ENCODE peak calls at places on chromosomes 12 and 14, in seven cellular contexts. One of them, this sample, is unnamed.

GRCh38 chr14:94059998-94060397 is 21.0 kb downstream of the DDX24 start:
- DNase-seq in MCF 10A: no peak
- DNase-seq in pancreas: no peak
- DNase-seq in foreskin fibroblast: no peak
- DNase-seq in left lung: no peak
- DNase-seq in left ventricle myocardium inferior: no peak
- DNase-seq in tibial artery: no peak
- DNase-seq in this sample: no peak

GRCh38 chr12:99152337-99152736 is 495.2 kb upstream of the GARIN6 start:
- DNase-seq in MCF 10A: no peak
- DNase-seq in pancreas: no peak
- DNase-seq in foreskin fibroblast: no peak
- DNase-seq in left lung: no peak
- DNase-seq in left ventricle myocardium inferior: no peak
- DNase-seq in tibial artery: no peak
- DNase-seq in this sample: no peak

GRCh38 chr12:108484431-108484830 is 30.6 kb upstream of the FICD start:
- DNase-seq in MCF 10A: peak
- DNase-seq in pancreas: no peak
- DNase-seq in foreskin fibroblast: no peak
- DNase-seq in left lung: no peak
- DNase-seq in left ventricle myocardium inferior: no peak
- DNase-seq in tibial artery: no peak
- DNase-seq in this sample: no peak

GRCh38 chr14:99684356-99684952 is 356 bp downstream of the CYP46A1 start:
- DNase-seq in MCF 10A: no peak
- DNase-seq in pancreas: no peak
- DNase-seq in foreskin fibroblast: no peak
- DNase-seq in left lung: no peak
- DNase-seq in left ventricle myocardium inferior: no peak
- DNase-seq in tibial artery: no peak
- DNase-seq in this sample: no peak

GRCh38 chr12:18139989-18140596 is 50.1 kb upstream of the RERGL start:
- DNase-seq in MCF 10A: peak
- DNase-seq in pancreas: no peak
- DNase-seq in foreskin fibroblast: peak
- DNase-seq in left lung: no peak
- DNase-seq in left ventricle myocardium inferior: no peak
- DNase-seq in tibial artery: no peak
- DNase-seq in this sample: no peak

GRCh38 chr14:68372363-68372762 is 420.5 kb downstream of the ZFP36L1 start:
- DNase-seq in MCF 10A: no peak
- DNase-seq in pancreas: no peak
- DNase-seq in foreskin fibroblast: no peak
- DNase-seq in left lung: no peak
- DNase-seq in left ventricle myocardium inferior: no peak
- DNase-seq in tibial artery: no peak
- DNase-seq in this sample: no peak

GRCh38 chr14:103127861-103128598 is 4.8 kb downstream of the TNFAIP2 start:
- DNase-seq in MCF 10A: peak
- DNase-seq in pancreas: no peak
- DNase-seq in foreskin fibroblast: no peak
- DNase-seq in left lung: no peak
- DNase-seq in left ventricle myocardium inferior: no peak
- DNase-seq in tibial artery: no peak
- DNase-seq in this sample: no peak

GRCh38 chr12:2183556-2184541 is 131.1 kb downstream of the CACNA1C start:
- DNase-seq in MCF 10A: peak
- DNase-seq in pancreas: no peak
- DNase-seq in foreskin fibroblast: peak
- DNase-seq in left lung: no peak
- DNase-seq in left ventricle myocardium inferior: no peak
- DNase-seq in tibial artery: no peak
- DNase-seq in this sample: no peak

GRCh38 chr12:63882844-63883243 is 38.3 kb downstream of the SRGAP1 start:
- DNase-seq in MCF 10A: no peak
- DNase-seq in pancreas: peak
- DNase-seq in foreskin fibroblast: no peak
- DNase-seq in left lung: no peak
- DNase-seq in left ventricle myocardium inferior: peak
- DNase-seq in tibial artery: no peak
- DNase-seq in this sample: no peak

GRCh38 chr14:69519253-69519661 is 34.7 kb downstream of the PLEKHD1 start:
- DNase-seq in MCF 10A: no peak
- DNase-seq in pancreas: no peak
- DNase-seq in foreskin fibroblast: no peak
- DNase-seq in left lung: no peak
- DNase-seq in left ventricle myocardium inferior: no peak
- DNase-seq in tibial artery: no peak
- DNase-seq in this sample: no peak

GRCh38 chr12:7130791-7131501 is 775 bp downstream of the CLSTN3 start:
- DNase-seq in MCF 10A: no peak
- DNase-seq in pancreas: peak
- DNase-seq in foreskin fibroblast: no peak
- DNase-seq in left lung: peak
- DNase-seq in left ventricle myocardium inferior: peak
- DNase-seq in tibial artery: no peak
- DNase-seq in this sample: no peak

GRCh38 chr14:99247772-99248171 is 24.2 kb downstream of the BCL11B start:
- DNase-seq in MCF 10A: no peak
- DNase-seq in pancreas: no peak
- DNase-seq in foreskin fibroblast: no peak
- DNase-seq in left lung: no peak
- DNase-seq in left ventricle myocardium inferior: no peak
- DNase-seq in tibial artery: no peak
- DNase-seq in this sample: no peak

GRCh38 chr12:56137853-56138571 is 9.9 kb downstream of the ESYT1 start:
- DNase-seq in MCF 10A: no peak
- DNase-seq in pancreas: no peak
- DNase-seq in foreskin fibroblast: no peak
- DNase-seq in left lung: no peak
- DNase-seq in left ventricle myocardium inferior: no peak
- DNase-seq in tibial artery: no peak
- DNase-seq in this sample: no peak

GRCh38 chr12:50220357-50221061 is 53.3 kb upstream of the CERS5 start:
- DNase-seq in MCF 10A: peak
- DNase-seq in pancreas: no peak
- DNase-seq in foreskin fibroblast: peak
- DNase-seq in left lung: no peak
- DNase-seq in left ventricle myocardium inferior: no peak
- DNase-seq in tibial artery: no peak
- DNase-seq in this sample: no peak

GRCh38 chr12:28975564-28976340 is 173.3 kb upstream of the FAR2 start:
- DNase-seq in MCF 10A: no peak
- DNase-seq in pancreas: no peak
- DNase-seq in foreskin fibroblast: no peak
- DNase-seq in left lung: no peak
- DNase-seq in left ventricle myocardium inferior: no peak
- DNase-seq in tibial artery: no peak
- DNase-seq in this sample: no peak

GRCh38 chr14:105529506-105530445 is 3.4 kb downstream of the TMEM121 start:
- DNase-seq in MCF 10A: no peak
- DNase-seq in pancreas: no peak
- DNase-seq in foreskin fibroblast: no peak
- DNase-seq in left lung: no peak
- DNase-seq in left ventricle myocardium inferior: no peak
- DNase-seq in tibial artery: no peak
- DNase-seq in this sample: no peak

GRCh38 chr12:109951136-109951535 is 45.0 kb downstream of the GIT2 start:
- DNase-seq in MCF 10A: peak
- DNase-seq in pancreas: no peak
- DNase-seq in foreskin fibroblast: peak
- DNase-seq in left lung: no peak
- DNase-seq in left ventricle myocardium inferior: no peak
- DNase-seq in tibial artery: no peak
- DNase-seq in this sample: no peak

GRCh38 chr12:3490848-3491382 is at the start of gene PRMT8:
- DNase-seq in MCF 10A: no peak
- DNase-seq in pancreas: no peak
- DNase-seq in foreskin fibroblast: peak
- DNase-seq in left lung: no peak
- DNase-seq in left ventricle myocardium inferior: no peak
- DNase-seq in tibial artery: no peak
- DNase-seq in this sample: no peak

GRCh38 chr14:102590667-102591099 is 1.8 kb upstream of the RCOR1 start:
- DNase-seq in MCF 10A: peak
- DNase-seq in pancreas: peak
- DNase-seq in foreskin fibroblast: peak
- DNase-seq in left lung: peak
- DNase-seq in left ventricle myocardium inferior: no peak
- DNase-seq in tibial artery: peak
- DNase-seq in this sample: no peak

GRCh38 chr14:65704850-65705249 is 292.3 kb downstream of the FUT8 start:
- DNase-seq in MCF 10A: no peak
- DNase-seq in pancreas: no peak
- DNase-seq in foreskin fibroblast: no peak
- DNase-seq in left lung: no peak
- DNase-seq in left ventricle myocardium inferior: no peak
- DNase-seq in tibial artery: no peak
- DNase-seq in this sample: no peak

GRCh38 chr14:94213021-94213420 is 38.9 kb downstream of the PPP4R4 start:
- DNase-seq in MCF 10A: peak
- DNase-seq in pancreas: no peak
- DNase-seq in foreskin fibroblast: peak
- DNase-seq in left lung: no peak
- DNase-seq in left ventricle myocardium inferior: no peak
- DNase-seq in tibial artery: no peak
- DNase-seq in this sample: no peak

GRCh38 chr14:50928002-50928635 is 16.2 kb downstream of the PYGL start:
- DNase-seq in MCF 10A: peak
- DNase-seq in pancreas: no peak
- DNase-seq in foreskin fibroblast: peak
- DNase-seq in left lung: no peak
- DNase-seq in left ventricle myocardium inferior: no peak
- DNase-seq in tibial artery: peak
- DNase-seq in this sample: no peak

GRCh38 chr12:57118711-57119271 is 7.6 kb upstream of the STAT6 start:
- DNase-seq in MCF 10A: peak
- DNase-seq in pancreas: no peak
- DNase-seq in foreskin fibroblast: no peak
- DNase-seq in left lung: no peak
- DNase-seq in left ventricle myocardium inferior: no peak
- DNase-seq in tibial artery: no peak
- DNase-seq in this sample: no peak

GRCh38 chr12:114547636-114548035 is 136.3 kb downstream of the TBX3 start:
- DNase-seq in MCF 10A: no peak
- DNase-seq in pancreas: no peak
- DNase-seq in foreskin fibroblast: no peak
- DNase-seq in left lung: no peak
- DNase-seq in left ventricle myocardium inferior: no peak
- DNase-seq in tibial artery: no peak
- DNase-seq in this sample: no peak

GRCh38 chr12:119544780-119545625 is 48.6 kb upstream of the TMEM233 start:
- DNase-seq in MCF 10A: peak
- DNase-seq in pancreas: peak
- DNase-seq in foreskin fibroblast: peak
- DNase-seq in left lung: no peak
- DNase-seq in left ventricle myocardium inferior: peak
- DNase-seq in tibial artery: peak
- DNase-seq in this sample: peak

GRCh38 chr14:96195441-96196081 is 9.1 kb upstream of the BDKRB2 start:
- DNase-seq in MCF 10A: no peak
- DNase-seq in pancreas: no peak
- DNase-seq in foreskin fibroblast: no peak
- DNase-seq in left lung: no peak
- DNase-seq in left ventricle myocardium inferior: no peak
- DNase-seq in tibial artery: no peak
- DNase-seq in this sample: no peak

GRCh38 chr14:72549848-72550247 is 344.1 kb downstream of the DPF3 start:
- DNase-seq in MCF 10A: no peak
- DNase-seq in pancreas: no peak
- DNase-seq in foreskin fibroblast: no peak
- DNase-seq in left lung: no peak
- DNase-seq in left ventricle myocardium inferior: no peak
- DNase-seq in tibial artery: no peak
- DNase-seq in this sample: no peak
- TF ChIP-seq CTCF in MCF 10A: no peak
- TF ChIP-seq CTCF in pancreas: no peak
- TF ChIP-seq CTCF in foreskin fibroblast: no peak
- TF ChIP-seq CTCF in left lung: no peak
- TF ChIP-seq CTCF in left ventricle myocardium inferior: no peak
- TF ChIP-seq CTCF in tibial artery: no peak
- TF ChIP-seq CTCF in this sample: no peak

DNA sequence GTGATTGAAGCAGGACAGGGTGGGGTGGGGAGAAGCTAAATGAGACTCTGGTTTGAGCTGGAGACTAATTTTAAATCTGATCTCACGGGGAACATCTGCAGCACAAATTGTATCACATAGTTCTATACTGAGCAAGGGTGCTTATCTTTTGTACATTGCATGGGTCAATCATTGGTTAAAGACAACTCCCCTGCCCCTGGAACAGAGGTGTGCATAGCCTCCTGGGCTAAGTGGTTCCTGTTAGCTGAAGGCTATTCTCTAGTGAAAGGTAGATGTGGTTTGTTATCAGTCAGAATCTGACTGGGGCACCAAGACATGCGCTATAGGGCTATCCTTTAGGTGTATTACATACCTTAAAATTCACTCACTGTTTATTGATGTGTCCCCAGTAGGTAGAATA is 103.9 kb upstream of the KITLG start:
- DNase-seq in MCF 10A: no peak
- DNase-seq in pancreas: no peak
- DNase-seq in foreskin fibroblast: no peak
- DNase-seq in left lung: no peak
- DNase-seq in left ventricle myocardium inferior: no peak
- DNase-seq in tibial artery: no peak
- DNase-seq in this sample: no peak
- TF ChIP-seq CTCF in MCF 10A: no peak
- TF ChIP-seq CTCF in pancreas: no peak
- TF ChIP-seq CTCF in foreskin fibroblast: no peak
- TF ChIP-seq CTCF in left lung: no peak
- TF ChIP-seq CTCF in left ventricle myocardium inferior: no peak
- TF ChIP-seq CTCF in tibial artery: no peak
- TF ChIP-seq CTCF in this sample: no peak

DNA sequence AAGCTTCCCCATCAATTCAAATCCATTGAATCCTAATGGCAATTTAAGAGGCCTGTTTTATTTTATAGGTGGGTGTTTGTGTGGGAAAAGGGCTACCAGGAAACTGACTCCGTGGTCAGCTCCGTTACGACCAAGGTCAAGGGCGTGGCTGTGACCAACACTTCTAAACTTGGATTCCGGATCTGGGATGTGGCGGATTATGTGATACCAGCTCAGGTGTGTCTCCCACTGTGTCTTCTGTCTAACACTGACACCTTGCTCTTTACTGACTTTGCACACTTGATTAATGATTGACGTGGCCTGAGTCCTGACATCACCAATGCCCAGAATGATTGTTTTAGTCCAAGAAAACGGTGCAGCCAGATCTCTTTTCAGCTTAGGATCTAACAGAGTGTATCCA is 7.1 kb downstream of the P2RX4 start:
- DNase-seq in MCF 10A: no peak
- DNase-seq in pancreas: no peak
- DNase-seq in foreskin fibroblast: no peak
- DNase-seq in left lung: no peak
- DNase-seq in left ventricle myocardium inferior: no peak
- DNase-seq in tibial artery: no peak
- DNase-seq in this sample: no peak
- TF ChIP-seq CTCF in MCF 10A: no peak
- TF ChIP-seq CTCF in pancreas: no peak
- TF ChIP-seq CTCF in foreskin fibroblast: no peak
- TF ChIP-seq CTCF in left lung: no peak
- TF ChIP-seq CTCF in left ventricle myocardium inferior: no peak
- TF ChIP-seq CTCF in tibial artery: no peak
- TF ChIP-seq CTCF in this sample: no peak

GRCh38 chr12:67155863-67156262 is 113.3 kb upstream of the CAND1 start:
- DNase-seq in MCF 10A: peak
- DNase-seq in pancreas: no peak
- DNase-seq in foreskin fibroblast: peak
- DNase-seq in left lung: no peak
- DNase-seq in left ventricle myocardium inferior: no peak
- DNase-seq in tibial artery: no peak
- DNase-seq in this sample: no peak

GRCh38 chr12:67161322-67161918 is 107.7 kb upstream of the CAND1 start:
- DNase-seq in MCF 10A: peak
- DNase-seq in pancreas: peak
- DNase-seq in foreskin fibroblast: peak
- DNase-seq in left lung: no peak
- DNase-seq in left ventricle myocardium inferior: no peak
- DNase-seq in tibial artery: no peak
- DNase-seq in this sample: no peak
- TF ChIP-seq CTCF in MCF 10A: peak
- TF ChIP-seq CTCF in pancreas: peak
- TF ChIP-seq CTCF in foreskin fibroblast: peak
- TF ChIP-seq CTCF in left lung: peak
- TF ChIP-seq CTCF in left ventricle myocardium inferior: peak
- TF ChIP-seq CTCF in tibial artery: peak
- TF ChIP-seq CTCF in this sample: no peak